ENCODE peak calls at places on chromosomes 3 and 15, in four cellular contexts. V is activated gamma-delta T cell treated with Interleukin-2 at 50 U/mL for 16 hours, G is BJ, S is iris pigment epithelial cell. C is an unnamed sample.
A peak's percentile ranks its signal among the peaks of the same experiment; 100 is the strongest.

GRCh38 chr15:63389902-63390301 is 8.3 kb upstream of the CA12 start:
- DNase-seq in V (no peak), G (no peak), S (no peak), C (peak; percentile 10)

GRCh38 chr15:69862540-69862939 is 235.2 kb downstream of the TLE3 start:
- DNase-seq in V (no peak), G (no peak), S (peak; percentile 69), C (no peak)

GRCh38 chr3:28973621-28974020 is 307.2 kb upstream of the RBMS3 start:
- DNase-seq in V (no peak), G (no peak), S (peak; percentile 91), C (no peak)

GRCh38 chr15:92877000-92877399 is 23.1 kb upstream of the CHD2 start:
- DNase-seq in V (no peak), G (no peak), S (no peak), C (no peak)

GRCh38 chr3:187944391-187945179 is 199.3 kb upstream of the BCL6 start:
- DNase-seq in V (no peak), G (no peak), S (no peak), C (peak; percentile 91)

GRCh38 chr15:42994546-42994945 is 74.0 kb upstream of the TTBK2 start:
- DNase-seq in V (no peak), G (peak; percentile 5), S (peak; percentile 84), C (no peak)

GRCh38 chr15:43183270-43183669 is 1.9 kb upstream of the CCNDBP1 start:
- DNase-seq in V (no peak), G (no peak), S (no peak), C (no peak)

GRCh38 chr3:136952292-136952691 is 5.5 kb upstream of the IL20RB start:
- DNase-seq in V (no peak), G (no peak), S (peak; percentile 78), C (no peak)

GRCh38 chr3:140529096-140529495 is 148.8 kb upstream of the TRIM42 start:
- DNase-seq in V (no peak), G (peak; percentile 11), S (peak; percentile 78), C (no peak)

GRCh38 chr3:124995460-124995994 is 60.3 kb downstream of the HEG1 start:
- DNase-seq in V (peak; percentile 44), G (no peak), S (peak; percentile 25), C (peak; percentile 42)

GRCh38 chr3:10344147-10344943 is 23.4 kb upstream of the SEC13 start:
- DNase-seq in V (peak; percentile 49), G (no peak), S (peak; percentile 51), C (peak; percentile 78)

GRCh38 chr3:42653560-42654330 is at the start of gene ZBTB47:
- DNase-seq in V (no peak), G (no peak), S (peak; percentile 41), C (no peak)

GRCh38 chr3:106114848-106115247 is 246.0 kb upstream of the CBLB start:
- DNase-seq in V (no peak), G (no peak), S (peak; percentile 56), C (no peak)

GRCh38 chr3:38488949-38489348 is 7.2 kb upstream of the EXOG start:
- DNase-seq in V (no peak), G (no peak), S (no peak), C (no peak)

GRCh38 chr15:29102911-29103824 is 166.5 kb downstream of the NSMCE3 start:
- DNase-seq in V (no peak), G (no peak), S (no peak), C (no peak)

GRCh38 chr3:40308725-40309438 is 625 bp upstream of the EIF1B start:
- DNase-seq in V (no peak), G (no peak), S (no peak), C (peak; percentile 15)

C was measured in OCI-LY7.